ENCODE peak calls at places on chromosomes 16 and 17, in four cellular contexts. U is K562, S is H1, N is HepG2. E is an unnamed sample.

GRCh38 chr16:68756250-68757051 is 19.4 kb downstream of the CDH1 start:
- DNase-seq in N (no peak), U (no peak), S (no peak), E (no peak)

GRCh38 chr17:21258593-21258992 is 5.4 kb upstream of the NATD1 start:
- DNase-seq in S (no peak), U (no peak), N (no peak), E (no peak)

GRCh38 chr16:65305588-65305987 is 183.7 kb upstream of the CDH11 start:
- DNase-seq in U (no peak), S (no peak), N (no peak), E (no peak)

GRCh38 chr16:4323071-4323844 is 7.4 kb downstream of the GLIS2 start:
- DNase-seq in N (no peak), U (no peak), S (no peak), E (no peak)

GRCh38 chr17:11608396-11608795 is 10.1 kb downstream of the DNAH9 start:
- DNase-seq in S (no peak), U (no peak), N (peak; percentile 85), E (no peak)

GRCh38 chr16:87068316-87068715 is 248.9 kb downstream of the C16orf95 start:
- DNase-seq in S (no peak), N (no peak), U (no peak), E (no peak)

GRCh38 chr17:29039764-29040598 is 3.0 kb upstream of the PIPOX start:
- DNase-seq in U (no peak), S (no peak), N (no peak), E (peak; percentile 80)

GRCh38 chr17:66344473-66344872 is 42.1 kb downstream of the PRKCA start:
- DNase-seq in N (no peak), S (no peak), U (no peak), E (no peak)

GRCh38 chr17:18877104-18877503 is 19.2 kb downstream of the PRPSAP2 start:
- DNase-seq in U (no peak), N (no peak), S (no peak), E (peak; percentile 50)

GRCh38 chr17:60231234-60231633 is 81.5 kb downstream of the CA4 start:
- DNase-seq in S (no peak), U (no peak), N (peak; percentile 18), E (peak; percentile 39)

GRCh38 chr17:54969658-54970572 is 1.4 kb downstream of the STXBP4 start:
- DNase-seq in U (no peak), S (no peak), N (peak; percentile 60), E (no peak)

GRCh38 chr16:57984443-57985203 is 13.7 kb upstream of the CNGB1 start:
- DNase-seq in U (peak; percentile 99), N (peak; percentile 57), S (peak; percentile 93), E (peak; percentile 62)

GRCh38 chr16:58021661-58022551 is 3.6 kb upstream of the MMP15 start:
- DNase-seq in N (no peak), U (no peak), S (no peak), E (peak; percentile 82)

GRCh38 chr17:8154608-8155152 is 2.5 kb upstream of the PER1 start:
- DNase-seq in N (no peak), U (no peak), S (no peak), E (no peak)

GRCh38 chr16:79918916-79919315 is 318.4 kb upstream of the MAF start:
- DNase-seq in U (no peak), S (no peak), N (no peak), E (no peak)

GRCh38 chr16:85055503-85056210 is 28.1 kb downstream of the KIAA0513 start:
- DNase-seq in S (no peak), N (peak; percentile 32), U (peak; percentile 39), E (peak; percentile 63)

GRCh38 chr17:2251098-2251497 is 52.5 kb downstream of the SMG6 start:
- DNase-seq in S (no peak), U (no peak), N (no peak), E (no peak)

GRCh38 chr16:2767891-2768290 is 9.2 kb downstream of the ELOB start:
- DNase-seq in S (no peak), U (no peak), N (no peak), E (no peak)

GRCh38 chr17:75457047-75457654 is 716 bp downstream of the TMEM94 start:
- DNase-seq in S (no peak), N (no peak), U (peak; percentile 57), E (peak; percentile 45)

GRCh38 chr17:41666336-41666680 is 22.4 kb upstream of the EIF1 start:
- DNase-seq in U (no peak), N (no peak), S (no peak), E (peak; percentile 78)

GRCh38 chr16:70493863-70494770 is 29.2 kb downstream of the COG4 start:
- DNase-seq in N (no peak), U (no peak), S (no peak), E (peak; percentile 28)

GRCh38 chr17:14202388-14203166 is 34.1 kb downstream of the CDRT15 start:
- DNase-seq in U (no peak), S (no peak), N (no peak), E (no peak)

GRCh38 chr17:72338304-72338703 is 217.5 kb downstream of the SOX9 start:
- DNase-seq in U (no peak), N (no peak), S (no peak), E (no peak)

GRCh38 chr17:61230972-61231820 is 168.4 kb upstream of the TBX2 start:
- DNase-seq in S (no peak), U (no peak), N (no peak), E (no peak)

GRCh38 chr17:83105512-83105911 is 26.1 kb downstream of the METRNL start:
- DNase-seq in S (no peak), N (no peak), U (no peak), E (no peak)

GRCh38 chr17:42598905-42599304 is 10.3 kb downstream of the RETREG3 start:
- DNase-seq in N (no peak), S (no peak), U (no peak), E (no peak)

GRCh38 chr16:78310990-78311561 is 211.6 kb downstream of the WWOX start:
- DNase-seq in S (no peak), U (no peak), N (no peak), E (peak; percentile 2)

GRCh38 chr17:80637286-80637703 is 92.7 kb downstream of the RPTOR start:
- DNase-seq in S (no peak), U (no peak), N (no peak), E (no peak)
- TF ChIP-seq MAFK in S (no peak), U (no peak), N (no peak), E (no peak)

GRCh38 chr17:68437979-68438877 is 19.1 kb downstream of the WIPI1 start:
- DNase-seq in S (no peak), N (peak; percentile 80), U (peak; percentile 28), E (peak; percentile 47)
- H2AFZ ChIP-seq in S (no peak overlapping the region), N (no peak overlapping the region), U (peak overlapping the region; percentile 98), E (peak overlapping the region; percentile 80)

DNA sequence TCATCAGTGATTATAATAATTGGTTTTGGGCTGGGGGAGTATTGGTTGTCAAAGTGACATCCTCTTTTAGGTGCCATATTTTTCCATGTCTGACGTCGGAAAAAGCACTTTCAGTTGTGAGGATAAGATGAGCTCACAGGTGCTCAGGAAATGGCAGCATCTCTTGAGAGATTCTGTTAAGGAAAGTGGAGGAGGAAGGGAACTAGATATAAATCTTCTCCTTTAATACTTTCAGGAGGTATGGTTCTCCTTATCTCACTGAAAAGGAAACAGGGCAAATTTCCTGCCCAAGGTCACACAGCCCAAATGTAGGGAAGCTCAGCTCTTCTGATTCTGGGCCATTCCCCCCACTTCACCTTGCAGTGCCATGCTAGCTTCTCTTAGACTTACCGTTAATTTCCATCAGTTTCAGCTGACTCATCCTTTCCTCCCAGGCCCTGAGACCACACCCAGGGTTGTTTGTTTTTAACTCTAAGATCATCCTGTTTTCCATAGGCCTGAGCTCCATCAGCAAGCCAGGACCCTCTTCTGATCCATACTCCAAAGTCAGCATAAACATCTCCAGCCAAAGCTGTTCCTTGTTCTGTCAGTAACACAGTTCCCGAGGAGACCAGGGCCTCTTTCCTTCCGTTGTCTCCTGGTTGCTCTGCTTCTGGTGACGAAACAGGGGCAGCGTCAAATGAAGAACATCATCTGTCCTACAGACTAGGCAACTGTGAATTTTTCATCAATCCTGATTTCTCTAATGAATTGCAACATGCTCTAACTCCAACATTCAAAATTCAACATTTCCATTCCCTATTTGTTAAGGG is 83.7 kb upstream of the HNF1B start:
- DNase-seq in N (no peak), S (no peak), U (peak; percentile 68), E (peak; percentile 28)
- TF ChIP-seq RAD21 in N (no peak), S (no peak), U (no peak), E (no peak)

GRCh38 chr16:27444470-27444869 is 42.5 kb downstream of the IL21R start:
- DNase-seq in U (no peak), N (no peak), S (no peak), E (no peak)

GRCh38 chr16:27445502-27446175 is 43.7 kb downstream of the IL21R start:
- DNase-seq in U (no peak), N (no peak), S (no peak), E (no peak)

GRCh38 chr16:27446721-27447120 is 44.7 kb downstream of the IL21R start:
- DNase-seq in S (no peak), U (no peak), N (no peak), E (no peak)

GRCh38 chr16:27441998-27442397 is 40.0 kb downstream of the IL21R start:
- DNase-seq in N (no peak), S (no peak), U (no peak), E (no peak)

DNA sequence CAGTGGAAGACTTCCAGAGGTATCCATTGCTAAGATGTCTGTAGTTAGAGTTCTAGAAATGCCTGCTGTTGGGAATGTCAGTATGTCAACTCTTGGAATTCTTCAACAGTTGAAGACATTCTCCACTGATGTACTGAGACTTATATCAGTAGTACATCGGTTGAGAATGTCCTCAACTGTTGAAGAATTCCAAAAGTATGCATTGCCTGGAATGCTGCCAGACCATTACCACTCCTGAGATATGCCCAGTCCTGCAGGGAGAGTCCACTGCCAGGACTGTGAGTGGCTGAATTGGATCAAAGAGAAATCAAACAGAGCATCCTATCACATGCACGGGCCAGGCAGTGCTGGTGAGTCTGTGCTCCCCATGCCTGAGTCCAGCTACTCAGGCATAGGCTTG is 42.0 kb downstream of the IL21R start:
- DNase-seq in N (no peak), S (no peak), U (no peak), E (peak; percentile 65)
- TF ChIP-seq MAFK in N (no peak), S (no peak), U (no peak), E (no peak)